ENCODE peak calls at places on chromosomes 4 and X, in five cellular contexts. C, P, I, L and W are unnamed samples.

GRCh38 chr4:118981839-118982381 is 93.3 kb downstream of the SYNPO2 start:
- DNase-seq in P (peak; percentile 47), C (peak; percentile 76), L (peak; percentile 79), I (no peak), W (peak; percentile 52)

GRCh38 chrX:46713672-46714487 is 45.0 kb downstream of the SLC9A7 start:
- DNase-seq in C (no peak), P (no peak), I (no peak), L (peak; percentile 3), W (no peak)

GRCh38 chr4:139853309-139853708 is 187.7 kb downstream of the MGST2 start:
- DNase-seq in P (no peak), L (no peak), C (no peak), I (no peak), W (no peak)

GRCh38 chr4:14877246-14878220 is 124.7 kb upstream of the CPEB2 start:
- DNase-seq in P (no peak), I (no peak), L (no peak), C (no peak), W (no peak)

GRCh38 chr4:17550549-17550948 is 26.4 kb upstream of the LAP3 start:
- DNase-seq in L (no peak), I (no peak), P (no peak), C (no peak), W (no peak)

GRCh38 chrX:74291577-74291963 is 12.4 kb upstream of the ZCCHC13 start:
- DNase-seq in I (no peak), P (no peak), C (no peak), L (no peak), W (no peak)

GRCh38 chr4:84545093-84545492 is 37.8 kb upstream of the CDS1 start:
- DNase-seq in C (no peak), I (no peak), P (no peak), L (no peak), W (no peak)

GRCh38 chrX:13652256-13653021 is 502 bp upstream of the TCEANC start:
- DNase-seq in I (no peak), L (peak; percentile 94), P (no peak), C (peak; percentile 88), W (no peak)

GRCh38 chr4:122661176-122661575 is 40.3 kb upstream of the IL21 start:
- DNase-seq in C (no peak), I (no peak), P (no peak), L (peak; percentile 8), W (no peak)

GRCh38 chr4:8907596-8908205 is 36.1 kb upstream of the HMX1 start:
- DNase-seq in L (no peak), C (no peak), I (no peak), P (peak; percentile 35), W (no peak)

GRCh38 chr4:1192091-1192492 is 19.7 kb upstream of the SPON2 start:
- DNase-seq in C (peak; percentile 87), P (peak; percentile 64), L (peak; percentile 98), I (peak; percentile 76), W (no peak)

GRCh38 chrX:781216-782211 is 150.9 kb downstream of the SHOX start:
- DNase-seq in C (no peak), P (no peak), L (no peak), I (no peak), W (no peak)

GRCh38 chr4:38869511-38869910 is 1.9 kb downstream of the FAM114A1 start:
- DNase-seq in I (no peak), C (no peak), P (no peak), L (no peak), W (no peak)

GRCh38 chr4:11183358-11183745 is 245.3 kb downstream of the HS3ST1 start:
- DNase-seq in L (no peak), P (no peak), C (no peak), I (no peak), W (no peak)

GRCh38 chr4:8404791-8405515 is 35.6 kb downstream of the ACOX3 start:
- DNase-seq in I (no peak), C (no peak), P (no peak), L (no peak), W (no peak)

GRCh38 chrX:13898603-13899002 is 81.7 kb upstream of the GPM6B start:
- DNase-seq in P (no peak), C (peak; percentile 74), I (no peak), L (no peak), W (no peak)

GRCh38 chr4:113064244-113064643 is 14.8 kb downstream of the ANK2 start:
- DNase-seq in L (no peak), P (no peak), I (no peak), C (no peak), W (no peak)
- H3K4me3 ChIP-seq in L (no peak overlapping the region), P (no peak overlapping the region), I (no peak overlapping the region), C (no peak overlapping the region), W (no peak overlapping the region)

GRCh38 chrX:16870861-16871584 is 861 bp upstream of the RBBP7 start:
- DNase-seq in P (peak; percentile 56), I (no peak), C (peak; percentile 27), L (peak; percentile 20), W (no peak)

GRCh38 chrX:16874458-16875095 is 4.4 kb upstream of the RBBP7 start:
- DNase-seq in C (no peak), P (no peak), I (no peak), L (no peak), W (no peak)

GRCh38 chrX:16869393-16870094 is 618 bp downstream of the RBBP7 start:
- DNase-seq in I (no peak), C (peak; percentile 50), P (peak; percentile 43), L (peak; percentile 15), W (peak; percentile 30)

GRCh38 chrX:16870095-16870860 is at the start of gene RBBP7:
- DNase-seq in C (peak; percentile 90), P (peak; percentile 92), I (peak; percentile 70), L (peak; percentile 90), W (peak; percentile 98)

DNA sequence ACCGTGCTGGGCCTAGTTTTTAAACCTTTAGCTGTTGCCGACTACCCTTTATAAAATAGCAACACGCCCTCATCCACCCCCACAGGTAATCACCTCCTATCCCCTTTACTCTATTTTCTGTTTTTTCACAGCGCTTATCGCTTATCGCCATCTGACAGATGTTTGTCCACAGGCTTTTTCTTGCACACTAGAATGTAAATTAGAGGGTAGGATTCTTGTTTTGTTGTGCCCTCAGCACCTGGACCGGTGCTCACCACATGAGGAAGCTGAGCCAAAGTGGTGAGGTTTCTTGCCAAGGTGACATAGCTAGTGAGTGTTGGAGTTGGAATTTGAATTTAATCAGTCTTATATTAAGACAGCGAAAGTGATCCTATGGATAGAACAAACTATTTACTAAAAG is 2.9 kb upstream of the RBBP7 start:
- DNase-seq in L (no peak), I (no peak), C (peak; percentile 6), P (no peak), W (no peak)
- H3K27me3 ChIP-seq in L (peaks cover 61% of the 10 kb centered on the region), I (no peaks in the 10 kb centered on the region), C (no peaks in the 10 kb centered on the region), P (no peaks in the 10 kb centered on the region), W (no peaks in the 10 kb centered on the region)

GRCh38 chr4:41217373-41217772 is 3.0 kb upstream of the APBB2 start:
- DNase-seq in P (no peak), I (no peak), L (no peak), C (no peak), W (no peak)
- H3K4me3 ChIP-seq in P (no peak overlapping the region), I (no peak overlapping the region), L (no peak overlapping the region), C (peak overlapping the region; percentile 80), W (no peak overlapping the region)

GRCh38 chr4:3874525-3875110 is 108.4 kb downstream of the ADRA2C start:
- DNase-seq in I (no peak), L (no peak), P (peak; percentile 6), C (no peak), W (no peak)
- H3K27me3 ChIP-seq in I (peaks cover 5% of the 10 kb centered on the region), L (peaks cover 91% of the 10 kb centered on the region), P (peaks cover 88% of the 10 kb centered on the region), C (peaks cover 51% of the 10 kb centered on the region), W (no peaks in the 10 kb centered on the region)